ENCODE peak calls at places on chromosomes 6 and 20, in ten cellular contexts. J is stimulated activated naive CD8-positive, alpha-beta T cell treated with anti-CD3 and anti-CD28 coated beads, Interleukin-15, Interleukin-2, amounts not matched to agents 100 U/mL and 50 U/mL, for 24 hours; L is epithelial cell of esophagus; O is NCI-H2081; U is HEK293T; X is head of caudate nucleus; A is cerebellum; D is T-helper 9 cell; N is activated CD8-positive, alpha-beta memory T cell treated with anti-CD3 and anti-CD28 coated beads, Interleukin-2, amount 10 ng/mL, durations not matched to agents 7 days and 5 days; K is activated T-cell treated with anti-CD3 and anti-CD28 coated beads, Interleukin-2, amount 50 U/mL, for 4 hours. H is an unnamed sample.

GRCh38 chr20:44738779-44739477 is 6.7 kb upstream of the KCNK15 start:
- DNase-seq in J (peak), L (peak), O (peak), U (peak), X (peak), A (peak), D (peak), N (peak), K (no peak), H (no peak)

GRCh38 chr6:36590237-36590636 is 3.9 kb upstream of the SRSF3 start:
- DNase-seq in J (no peak), L (peak), O (no peak), U (no peak), X (no peak), A (no peak), D (no peak), N (no peak), K (no peak), H (no peak)

GRCh38 chr20:44407402-44408184 is 52.1 kb downstream of the HNF4A start:
- DNase-seq in J (no peak), L (peak), O (no peak), U (no peak), X (no peak), A (no peak), D (no peak), N (no peak), K (no peak), H (no peak)

GRCh38 chr20:62134735-62135231 is 8.4 kb downstream of the PSMA7 start:
- DNase-seq in J (no peak), L (no peak), O (no peak), U (no peak), X (no peak), A (no peak), D (no peak), N (no peak), K (no peak), H (no peak)

GRCh38 chr6:64376394-64376793 is 740.8 kb downstream of the PHF3 start:
- DNase-seq in J (no peak), L (no peak), O (no peak), U (no peak), X (no peak), A (no peak), D (no peak), N (no peak), K (no peak), H (no peak)

GRCh38 chr6:30881987-30882763 is 2.1 kb upstream of the DDR1 start:
- DNase-seq in J (no peak), L (peak), O (no peak), U (no peak), X (peak), A (no peak), D (no peak), N (no peak), K (no peak), H (no peak)

GRCh38 chr6:57252975-57253374 is 30.9 kb upstream of the RAB23 start:
- DNase-seq in J (no peak), L (peak), O (no peak), U (no peak), X (no peak), A (no peak), D (no peak), N (no peak), K (no peak), H (no peak)

GRCh38 chr6:16802071-16802470 is 40.8 kb upstream of the ATXN1 start:
- DNase-seq in J (no peak), L (no peak), O (no peak), U (no peak), X (no peak), A (peak), D (no peak), N (no peak), K (no peak), H (no peak)

GRCh38 chr20:41029150-41029872 is 689 bp downstream of the TOP1 start:
- DNase-seq in J (peak), L (no peak), O (no peak), U (peak), X (peak), A (no peak), D (peak), N (peak), K (no peak), H (peak)

GRCh38 chr6:166931426-166931970 is 24.9 kb downstream of the RNASET2 start:
- DNase-seq in J (no peak), L (no peak), O (no peak), U (no peak), X (peak), A (no peak), D (no peak), N (peak), K (no peak), H (no peak)

GRCh38 chr6:66717786-66718185 is 1010.8 kb upstream of the EYS start:
- DNase-seq in J (no peak), L (no peak), O (no peak), U (no peak), X (no peak), A (no peak), D (no peak), N (no peak), K (no peak), H (no peak)

GRCh38 chr6:52731719-52732118 is 31.6 kb downstream of the GSTA2 start:
- DNase-seq in J (no peak), L (peak), O (no peak), U (no peak), X (no peak), A (no peak), D (no peak), N (no peak), K (no peak), H (no peak)

GRCh38 chr20:34536798-34537394 is 20.7 kb downstream of the DYNLRB1 start:
- DNase-seq in J (peak), L (peak), O (no peak), U (peak), X (peak), A (no peak), D (peak), N (peak), K (peak), H (peak)

GRCh38 chr6:143775326-143775725 is 67.8 kb upstream of the LTV1 start:
- DNase-seq in J (no peak), L (no peak), O (no peak), U (no peak), X (no peak), A (no peak), D (no peak), N (no peak), K (no peak), H (no peak)

H was measured in CD4-positive, alpha-beta T cell.